ENCODE peak calls at places on chromosomes 1 and 21, in eight cellular contexts. L is NCI-H2171, M is AG20443, V is amniotic stem cell, T is IMR-90, E is osteocyte, F is ACHN, P is NCI-H1105. N is an unnamed sample.

GRCh38 chr1:58460469-58460868 is 86.1 kb downstream of the OMA1 start:
- DNase-seq in L (no peak), M (peak), V (no peak), T (peak), E (peak), F (peak), P (no peak), N (no peak)

GRCh38 chr1:53739109-53739681 is at the start of gene GLIS1:
- DNase-seq in L (peak), M (peak), V (peak), T (peak), E (peak), F (peak), P (peak), N (peak)

GRCh38 chr1:23481026-23481597 is 2.9 kb downstream of the ASAP3 start:
- DNase-seq in L (no peak), M (no peak), V (no peak), T (no peak), E (no peak), F (no peak), P (no peak), N (no peak)

GRCh38 chr1:167509587-167509986 is 8.7 kb downstream of the CD247 start:
- DNase-seq in L (no peak), M (no peak), V (no peak), T (no peak), E (no peak), F (no peak), P (no peak), N (no peak)

GRCh38 chr1:147109041-147109440 is 63.2 kb downstream of the PRKAB2 start:
- DNase-seq in L (no peak), M (no peak), V (no peak), T (no peak), E (no peak), F (no peak), P (no peak), N (no peak)

GRCh38 chr1:233668725-233669294 is 54.9 kb downstream of the KCNK1 start:
- DNase-seq in L (no peak), M (peak), V (no peak), T (peak), E (no peak), F (peak), P (no peak), N (no peak)

GRCh38 chr1:88683516-88683847 is 591 bp upstream of the PKN2 start:
- DNase-seq in L (no peak), M (peak), V (no peak), T (peak), E (no peak), F (peak), P (peak), N (peak)

GRCh38 chr1:184827600-184828368 is 73.1 kb upstream of the EDEM3 start:
- DNase-seq in L (no peak), M (peak), V (peak), T (peak), E (no peak), F (peak), P (no peak), N (peak)

GRCh38 chr1:30809514-30810263 is 52.1 kb upstream of the LAPTM5 start:
- DNase-seq in L (no peak), M (peak), V (peak), T (peak), E (no peak), F (peak), P (no peak), N (no peak)

GRCh38 chr21:15562748-15563147 is 167.0 kb upstream of the USP25 start:
- DNase-seq in L (no peak), M (no peak), V (no peak), T (no peak), E (no peak), F (no peak), P (no peak), N (no peak)

GRCh38 chr1:2023187-2023586 is 4.0 kb downstream of the GABRD start:
- DNase-seq in L (no peak), M (no peak), V (no peak), T (no peak), E (no peak), F (no peak), P (no peak), N (no peak)